ENCODE peak calls at places on chromosomes 13 and 19, in four cellular contexts. C is CD8-positive, alpha-beta memory T cell; Q is effector memory CD4-positive, alpha-beta T cell; I is heart left ventricle. A is an unnamed sample.
A peak's percentile ranks its signal among the peaks of the same experiment; 100 is the strongest.

GRCh38 chr13:31172535-31172934 is 10.8 kb upstream of the HSPH1 start:
- DNase-seq in C (no peak), I (no peak), Q (no peak), A (peak; percentile 50)

GRCh38 chr19:18119243-18120105 is 21.9 kb downstream of the MAST3 start:
- DNase-seq in C (peak; percentile 79), Q (peak; percentile 45), I (no peak), A (no peak)

GRCh38 chr13:35144496-35144895 is 202.4 kb downstream of the NBEA start:
- DNase-seq in Q (no peak), C (no peak), I (no peak), A (no peak)

GRCh38 chr13:99298056-99298455 is 9.1 kb downstream of the GPR183 start:
- DNase-seq in C (no peak), I (no peak), Q (no peak), A (no peak)

GRCh38 chr19:50632151-50632835 is 7.4 kb downstream of the SYT3 start:
- DNase-seq in Q (no peak), C (no peak), I (no peak), A (no peak)

GRCh38 chr13:45219938-45220375 is 19.1 kb upstream of the KCTD4 start:
- DNase-seq in Q (no peak), C (no peak), I (no peak), A (no peak)

GRCh38 chr19:1975081-1975480 is 34.1 kb downstream of the CSNK1G2 start:
- DNase-seq in C (no peak), Q (no peak), I (no peak), A (no peak)

GRCh38 chr13:23365652-23366051 is 67.8 kb downstream of the SACS start:
- DNase-seq in Q (no peak), I (no peak), C (no peak), A (no peak)

GRCh38 chr13:84873951-84874350 is 925.3 kb downstream of the SLITRK6 start:
- DNase-seq in Q (no peak), I (no peak), C (no peak), A (no peak)

GRCh38 chr13:23381877-23382276 is 51.6 kb downstream of the SACS start:
- DNase-seq in I (no peak), Q (no peak), C (no peak), A (no peak)

GRCh38 chr13:100347941-100348340 is 240.6 kb downstream of the GGACT start:
- DNase-seq in Q (no peak), C (no peak), I (no peak), A (no peak)

GRCh38 chr13:33275916-33276315 is 9.6 kb downstream of the STARD13 start:
- DNase-seq in I (no peak), Q (no peak), C (no peak), A (no peak)

GRCh38 chr13:36885901-36886300 is 34.1 kb downstream of the SMAD9 start:
- DNase-seq in I (no peak), C (no peak), Q (no peak), A (no peak)

GRCh38 chr19:1761528-1762242 is 8.4 kb downstream of the ONECUT3 start:
- DNase-seq in C (no peak), Q (no peak), I (no peak), A (no peak)

GRCh38 chr19:4447327-4448146 is 10.1 kb downstream of the UBXN6 start:
- DNase-seq in Q (no peak), C (no peak), I (no peak), A (no peak)

GRCh38 chr13:35475131-35475959 is 1.1 kb downstream of the MAB21L1 start:
- DNase-seq in Q (no peak), C (no peak), I (peak; percentile 22), A (no peak)

GRCh38 chr19:52028027-52028779 is at the start of gene ZNF614:
- DNase-seq in Q (peak; percentile 69), C (peak; percentile 91), I (peak; percentile 90), A (peak; percentile 19)

GRCh38 chr13:111486331-111486730 is 165.9 kb downstream of the TEX29 start:
- DNase-seq in Q (no peak), C (no peak), I (no peak), A (no peak)

GRCh38 chr19:3346677-3347353 is 19.6 kb upstream of the NFIC start:
- DNase-seq in I (peak; percentile 81), C (no peak), Q (no peak), A (no peak)

GRCh38 chr19:46442808-46443450 is 14.2 kb upstream of the PNMA8C start:
- DNase-seq in C (no peak), I (no peak), Q (no peak), A (peak; percentile 14)

GRCh38 chr13:85653681-85654080 is 145.5 kb downstream of the SLITRK6 start:
- DNase-seq in C (no peak), Q (no peak), I (no peak), A (no peak)

GRCh38 chr13:100089633-100090032 is 740 bp downstream of the PCCA start:
- DNase-seq in Q (no peak), I (no peak), C (no peak), A (no peak)

GRCh38 chr13:58004761-58005160 is 373.2 kb downstream of the PCDH17 start:
- DNase-seq in I (no peak), Q (no peak), C (no peak), A (no peak)

GRCh38 chr13:52356327-52356726 is 49.6 kb downstream of the THSD1 start:
- DNase-seq in Q (no peak), I (no peak), C (no peak), A (no peak)

GRCh38 chr13:111204438-111205177 is 89.5 kb downstream of the ARHGEF7 start:
- DNase-seq in Q (no peak), I (no peak), C (no peak), A (no peak)

GRCh38 chr19:5436101-5436947 is 18.9 kb upstream of the ZNRF4 start:
- DNase-seq in C (no peak), I (no peak), Q (no peak), A (peak; percentile 12)

GRCh38 chr13:106182404-106182803 is 353.1 kb downstream of the EFNB2 start:
- DNase-seq in I (no peak), C (no peak), Q (no peak), A (peak; percentile 78)

GRCh38 chr13:41193469-41193868 is 900 bp downstream of the KBTBD7 start:
- DNase-seq in C (no peak), Q (no peak), I (no peak), A (no peak)

GRCh38 chr13:41199061-41199460 is 4.7 kb upstream of the KBTBD7 start:
- DNase-seq in I (no peak), C (no peak), Q (no peak), A (no peak)

GRCh38 chr13:41196620-41197019 is 2.3 kb upstream of the KBTBD7 start:
- DNase-seq in I (no peak), C (no peak), Q (no peak), A (no peak)

GRCh38 chr13:41193919-41194824 is at the start of gene KBTBD7:
- DNase-seq in I (peak; percentile 94), C (peak; percentile 87), Q (peak; percentile 85), A (peak; percentile 87)

GRCh38 chr13:41196011-41196410 is 1.6 kb upstream of the KBTBD7 start:
- DNase-seq in C (no peak), Q (no peak), I (no peak), A (no peak)
- H3K4me3 ChIP-seq in C (no peak overlapping the region), Q (no peak overlapping the region), I (no peak overlapping the region), A (no peak overlapping the region)

GRCh38 chr19:33552191-33552927 is 30.8 kb upstream of the PEPD start:
- DNase-seq in I (no peak), C (no peak), Q (no peak), A (no peak)
- H3K4me3 ChIP-seq in I (no peak overlapping the region), C (no peak overlapping the region), Q (no peak overlapping the region), A (no peak overlapping the region)

DNA sequence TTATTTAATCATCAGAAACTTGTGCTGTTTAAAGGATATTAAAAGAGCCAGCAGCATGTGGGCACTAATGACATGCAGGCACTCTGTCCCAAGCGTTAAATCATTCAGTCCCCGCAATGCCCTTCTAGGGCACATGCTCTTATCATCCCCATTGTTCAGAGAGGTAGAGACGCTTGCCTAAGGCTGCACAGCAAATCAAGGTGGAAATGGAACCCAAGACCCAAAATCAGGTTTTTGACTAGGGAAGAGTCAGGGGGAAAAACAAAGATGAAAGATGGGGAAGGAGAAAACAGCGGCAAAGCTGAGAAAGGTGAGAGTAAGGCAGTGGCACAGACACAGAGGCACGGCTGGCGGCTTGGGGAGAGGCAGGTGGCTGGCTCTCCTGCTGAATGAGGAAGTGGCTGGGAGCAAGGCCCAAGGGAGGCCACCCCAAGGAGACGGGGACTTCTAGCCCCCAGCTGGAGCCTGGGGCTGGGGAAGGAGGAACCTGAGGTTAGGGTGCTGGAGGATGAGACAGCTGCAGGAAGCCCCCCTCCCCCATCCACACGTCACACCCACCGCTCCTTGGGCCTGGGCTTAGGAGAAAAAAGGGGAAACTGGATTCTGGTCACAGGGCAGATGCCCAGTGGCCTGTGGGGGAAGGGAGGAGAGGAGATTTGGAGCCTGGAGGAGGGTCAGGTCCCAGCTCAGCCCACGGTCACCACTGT is 1.0 kb upstream of the TYROBP start:
- DNase-seq in Q (no peak), C (no peak), I (peak; percentile 81), A (no peak)
- H3K4me3 ChIP-seq in Q (no peak overlapping the region), C (no peak overlapping the region), I (peak overlapping the region; percentile 25), A (no peak overlapping the region)

GRCh38 chr13:79782541-79783216 is 301.7 kb downstream of the NDFIP2 start:
- DNase-seq in C (no peak), Q (no peak), I (peak; percentile 70), A (no peak)
- H3K4me3 ChIP-seq in C (no peak overlapping the region), Q (no peak overlapping the region), I (peak overlapping the region; percentile 15), A (no peak overlapping the region)

GRCh38 chr13:113819731-113820715 is 43.9 kb downstream of the GAS6 start:
- DNase-seq in Q (no peak), I (no peak), C (no peak), A (no peak)
- H3K4me3 ChIP-seq in Q (no peak overlapping the region), I (peak overlapping the region; percentile 22), C (no peak overlapping the region), A (no peak overlapping the region)